ENCODE peak calls at places on chromosome 16, in seven cellular contexts. One of them, this sample, is unnamed.

GRCh38 chr16:49652441-49653175 is 203.3 kb downstream of the ZNF423 start:
- DNase-seq in stomach: no peak
- DNase-seq in NB4: no peak
- DNase-seq in uterus: peak
- DNase-seq in esophagus muscularis mucosa: no peak
- DNase-seq in GM12878: no peak
- DNase-seq in A549: no peak
- DNase-seq in this sample: peak

GRCh38 chr16:63749256-63749655 is 1372.6 kb downstream of the CDH11 start:
- DNase-seq in stomach: no peak
- DNase-seq in NB4: no peak
- DNase-seq in uterus: no peak
- DNase-seq in esophagus muscularis mucosa: no peak
- DNase-seq in GM12878: no peak
- DNase-seq in A549: no peak
- DNase-seq in this sample: no peak

GRCh38 chr16:8944113-8944765 is 19.5 kb downstream of the USP7 start:
- DNase-seq in stomach: no peak
- DNase-seq in NB4: peak
- DNase-seq in uterus: no peak
- DNase-seq in esophagus muscularis mucosa: no peak
- DNase-seq in GM12878: peak
- DNase-seq in A549: no peak
- DNase-seq in this sample: no peak

GRCh38 chr16:66754211-66754610 is 2.8 kb upstream of the DYNC1LI2 start:
- DNase-seq in stomach: no peak
- DNase-seq in NB4: no peak
- DNase-seq in uterus: no peak
- DNase-seq in esophagus muscularis mucosa: no peak
- DNase-seq in GM12878: no peak
- DNase-seq in A549: no peak
- DNase-seq in this sample: no peak

GRCh38 chr16:27174798-27175197 is 28.5 kb upstream of the KDM8 start:
- DNase-seq in stomach: no peak
- DNase-seq in NB4: no peak
- DNase-seq in uterus: no peak
- DNase-seq in esophagus muscularis mucosa: no peak
- DNase-seq in GM12878: no peak
- DNase-seq in A549: peak
- DNase-seq in this sample: no peak

GRCh38 chr16:28478511-28479180 is 6.5 kb upstream of the NPIPB7 start:
- DNase-seq in stomach: no peak
- DNase-seq in NB4: no peak
- DNase-seq in uterus: no peak
- DNase-seq in esophagus muscularis mucosa: no peak
- DNase-seq in GM12878: no peak
- DNase-seq in A549: no peak
- DNase-seq in this sample: no peak

GRCh38 chr16:66519974-66520373 is 29.9 kb downstream of the TK2 start:
- DNase-seq in stomach: no peak
- DNase-seq in NB4: no peak
- DNase-seq in uterus: no peak
- DNase-seq in esophagus muscularis mucosa: no peak
- DNase-seq in GM12878: no peak
- DNase-seq in A549: no peak
- DNase-seq in this sample: no peak

GRCh38 chr16:9797306-9797705 is 384.9 kb downstream of the GRIN2A start:
- DNase-seq in stomach: no peak
- DNase-seq in NB4: no peak
- DNase-seq in uterus: no peak
- DNase-seq in esophagus muscularis mucosa: no peak
- DNase-seq in GM12878: no peak
- DNase-seq in A549: no peak
- DNase-seq in this sample: no peak

GRCh38 chr16:11165894-11166665 is 89.9 kb downstream of the SOCS1 start:
- DNase-seq in stomach: no peak
- DNase-seq in NB4: no peak
- DNase-seq in uterus: no peak
- DNase-seq in esophagus muscularis mucosa: no peak
- DNase-seq in GM12878: no peak
- DNase-seq in A549: no peak
- DNase-seq in this sample: no peak

GRCh38 chr16:50520451-50521245 is 27.5 kb upstream of the NKD1 start:
- DNase-seq in stomach: peak
- DNase-seq in NB4: no peak
- DNase-seq in uterus: no peak
- DNase-seq in esophagus muscularis mucosa: peak
- DNase-seq in GM12878: no peak
- DNase-seq in A549: no peak
- DNase-seq in this sample: no peak

GRCh38 chr16:85423631-85424030 is 189.5 kb upstream of the GSE1 start:
- DNase-seq in stomach: no peak
- DNase-seq in NB4: no peak
- DNase-seq in uterus: peak
- DNase-seq in esophagus muscularis mucosa: no peak
- DNase-seq in GM12878: no peak
- DNase-seq in A549: no peak
- DNase-seq in this sample: no peak

GRCh38 chr16:78317871-78318270 is 218.4 kb downstream of the WWOX start:
- DNase-seq in stomach: no peak
- DNase-seq in NB4: no peak
- DNase-seq in uterus: no peak
- DNase-seq in esophagus muscularis mucosa: no peak
- DNase-seq in GM12878: no peak
- DNase-seq in A549: no peak
- DNase-seq in this sample: no peak

GRCh38 chr16:67269766-67270165 is 9.6 kb upstream of the PLEKHG4 start:
- DNase-seq in stomach: no peak
- DNase-seq in NB4: no peak
- DNase-seq in uterus: no peak
- DNase-seq in esophagus muscularis mucosa: no peak
- DNase-seq in GM12878: no peak
- DNase-seq in A549: no peak
- DNase-seq in this sample: no peak

GRCh38 chr16:63682844-63683243 is 1439.0 kb downstream of the CDH11 start:
- DNase-seq in stomach: no peak
- DNase-seq in NB4: no peak
- DNase-seq in uterus: no peak
- DNase-seq in esophagus muscularis mucosa: no peak
- DNase-seq in GM12878: no peak
- DNase-seq in A549: no peak
- DNase-seq in this sample: no peak

GRCh38 chr16:11133344-11133921 is 122.6 kb downstream of the SOCS1 start:
- DNase-seq in stomach: peak
- DNase-seq in NB4: no peak
- DNase-seq in uterus: peak
- DNase-seq in esophagus muscularis mucosa: no peak
- DNase-seq in GM12878: no peak
- DNase-seq in A549: no peak
- DNase-seq in this sample: peak

GRCh38 chr16:80607204-80607603 is 66.4 kb downstream of the DYNLRB2 start:
- DNase-seq in stomach: no peak
- DNase-seq in NB4: no peak
- DNase-seq in uterus: no peak
- DNase-seq in esophagus muscularis mucosa: no peak
- DNase-seq in GM12878: no peak
- DNase-seq in A549: no peak
- DNase-seq in this sample: no peak

DNA sequence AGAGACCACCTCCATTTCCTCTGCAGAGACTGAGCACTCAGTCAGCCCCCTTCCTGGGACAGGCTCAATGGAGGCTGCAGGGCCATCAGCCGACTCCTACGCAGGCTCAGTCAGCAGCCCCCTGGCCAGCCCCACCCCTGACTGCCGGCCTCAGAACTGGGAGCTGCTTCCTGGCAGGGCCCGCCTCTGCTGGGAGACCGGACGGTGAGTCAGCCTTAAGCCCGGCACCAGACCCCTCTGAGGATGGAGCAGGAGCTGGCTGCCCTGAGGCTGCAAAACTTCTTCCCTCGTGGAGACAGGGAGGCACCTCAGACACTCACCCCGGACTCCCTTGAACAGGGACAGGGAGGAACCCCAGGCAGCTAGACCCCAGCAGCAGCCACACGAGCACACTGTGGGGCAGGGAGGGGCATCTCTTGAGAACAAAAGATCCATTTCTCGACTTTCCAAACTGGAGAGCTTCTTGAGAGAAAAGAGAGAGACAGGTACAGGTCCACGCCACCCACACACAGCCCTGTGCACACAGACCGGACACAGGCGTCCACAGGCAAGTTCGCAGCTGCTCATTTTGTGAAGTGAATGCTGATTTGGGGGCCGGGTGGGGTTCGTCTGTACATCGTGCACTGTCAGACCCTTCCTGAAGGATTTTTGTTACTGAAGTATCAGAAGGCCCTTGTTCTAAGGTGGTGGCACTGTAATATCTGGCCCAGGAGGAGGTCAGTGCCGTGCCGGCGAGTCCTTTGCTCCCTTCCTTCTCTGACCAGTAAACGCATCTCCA is 1.3 kb upstream of the TUBB3 start:
- DNase-seq in stomach: peak
- DNase-seq in NB4: peak
- DNase-seq in uterus: peak
- DNase-seq in esophagus muscularis mucosa: no peak
- DNase-seq in GM12878: no peak
- DNase-seq in A549: peak
- DNase-seq in this sample: no peak
- TF ChIP-seq POLR2A in stomach: no peak
- TF ChIP-seq POLR2A in NB4: no peak
- TF ChIP-seq POLR2A in uterus: no peak
- TF ChIP-seq POLR2A in esophagus muscularis mucosa: no peak
- TF ChIP-seq POLR2A in GM12878: no peak
- TF ChIP-seq POLR2A in A549: peak
- TF ChIP-seq POLR2A in this sample: no peak

GRCh38 chr16:693364-693763 is 3.2 kb upstream of the WDR24 start:
- DNase-seq in stomach: no peak
- DNase-seq in NB4: no peak
- DNase-seq in uterus: no peak
- DNase-seq in esophagus muscularis mucosa: no peak
- DNase-seq in GM12878: no peak
- DNase-seq in A549: no peak
- DNase-seq in this sample: no peak
- H3K4me3 ChIP-seq in stomach: no peak
- H3K4me3 ChIP-seq in NB4: no peak
- H3K4me3 ChIP-seq in uterus: no peak
- H3K4me3 ChIP-seq in esophagus muscularis mucosa: no peak
- H3K4me3 ChIP-seq in GM12878: no peak
- H3K4me3 ChIP-seq in A549: no peak
- H3K4me3 ChIP-seq in this sample: no peak

DNA sequence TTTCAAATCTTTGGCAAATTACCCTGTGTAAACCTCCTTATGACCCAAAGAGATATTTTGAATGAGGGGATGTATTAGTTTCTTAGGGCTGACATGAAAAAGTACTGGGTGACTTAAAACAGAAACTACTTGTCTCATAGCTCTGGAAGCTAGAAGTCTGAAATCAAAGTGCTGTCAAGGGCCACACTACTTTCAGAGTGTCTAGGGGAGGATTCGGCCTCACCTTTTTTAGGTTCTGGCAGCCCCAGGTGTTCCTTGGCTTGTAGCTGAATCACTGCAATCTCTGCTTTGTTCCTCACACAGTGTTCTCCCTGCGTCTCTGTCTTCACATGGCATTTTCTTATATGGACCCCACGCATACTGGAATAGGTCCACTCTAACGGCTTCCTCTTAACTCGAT is 322.2 kb downstream of the CDH13 start:
- DNase-seq in stomach: no peak
- DNase-seq in NB4: no peak
- DNase-seq in uterus: no peak
- DNase-seq in esophagus muscularis mucosa: no peak
- DNase-seq in GM12878: no peak
- DNase-seq in A549: no peak
- DNase-seq in this sample: no peak
- TF ChIP-seq POLR2A in stomach: no peak
- TF ChIP-seq POLR2A in NB4: no peak
- TF ChIP-seq POLR2A in uterus: no peak
- TF ChIP-seq POLR2A in esophagus muscularis mucosa: no peak
- TF ChIP-seq POLR2A in GM12878: no peak
- TF ChIP-seq POLR2A in A549: no peak
- TF ChIP-seq POLR2A in this sample: no peak

DNA sequence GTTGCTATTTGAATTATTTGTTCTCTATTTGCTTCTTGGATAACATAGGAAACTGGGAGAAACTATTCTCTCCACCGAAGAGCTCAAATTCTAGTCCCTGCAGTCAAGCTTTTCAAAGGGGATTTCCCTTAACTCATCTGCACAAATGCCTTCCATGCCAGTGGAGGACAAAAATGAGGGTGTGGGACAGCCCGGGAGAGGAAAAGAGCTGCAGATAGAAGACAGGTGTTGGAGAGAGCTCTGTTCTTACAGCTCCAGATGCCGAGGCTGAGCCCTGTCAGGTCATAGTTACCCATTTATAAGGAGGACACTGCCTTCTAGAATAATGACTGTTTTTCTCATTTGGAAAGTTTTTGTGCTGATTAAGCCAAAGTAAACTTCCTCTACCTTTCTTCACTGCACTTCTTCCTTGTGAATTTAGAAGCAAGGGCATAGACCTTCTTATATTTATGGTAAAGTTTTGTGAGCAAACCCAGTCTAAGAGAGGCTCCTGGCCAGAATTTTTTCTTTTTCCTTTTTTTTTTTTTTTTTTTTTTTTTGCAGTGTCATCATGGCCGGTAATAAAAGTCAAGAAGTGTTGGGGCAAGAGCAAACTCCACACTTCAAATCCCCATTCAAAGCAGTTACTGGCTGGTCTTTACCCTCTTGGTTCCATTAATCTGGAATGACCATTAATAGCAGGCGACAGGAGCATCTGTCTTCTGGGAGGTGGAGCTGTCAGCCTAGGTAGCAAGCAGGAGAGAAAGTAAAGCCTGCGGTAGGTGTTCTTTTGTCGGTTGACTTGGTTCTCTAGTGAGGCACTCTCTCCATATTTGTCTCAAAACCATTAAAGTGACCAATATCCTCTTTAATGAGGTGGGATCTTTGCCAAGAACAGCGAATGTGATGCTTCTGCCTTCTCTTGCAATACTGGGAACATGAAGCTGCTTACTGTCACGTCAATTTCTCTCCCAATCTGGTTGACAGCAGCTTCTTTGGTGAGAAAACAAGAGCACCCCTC is 177.0 kb downstream of the ABCC12 start:
- DNase-seq in stomach: no peak
- DNase-seq in NB4: no peak
- DNase-seq in uterus: no peak
- DNase-seq in esophagus muscularis mucosa: peak
- DNase-seq in GM12878: no peak
- DNase-seq in A549: no peak
- DNase-seq in this sample: no peak
- H3K4me3 ChIP-seq in stomach: no peak
- H3K4me3 ChIP-seq in NB4: no peak
- H3K4me3 ChIP-seq in uterus: no peak
- H3K4me3 ChIP-seq in esophagus muscularis mucosa: no peak
- H3K4me3 ChIP-seq in GM12878: no peak
- H3K4me3 ChIP-seq in A549: no peak
- H3K4me3 ChIP-seq in this sample: no peak

GRCh38 chr16:58629681-58630640 is at the start of gene CNOT1:
- DNase-seq in stomach: peak
- DNase-seq in NB4: peak
- DNase-seq in uterus: peak
- DNase-seq in esophagus muscularis mucosa: peak
- DNase-seq in GM12878: peak
- DNase-seq in A549: peak
- DNase-seq in this sample: peak
- TF ChIP-seq POLR2A in stomach: no peak
- TF ChIP-seq POLR2A in NB4: peak
- TF ChIP-seq POLR2A in uterus: peak
- TF ChIP-seq POLR2A in esophagus muscularis mucosa: no peak
- TF ChIP-seq POLR2A in GM12878: peak
- TF ChIP-seq POLR2A in A549: peak
- TF ChIP-seq POLR2A in this sample: peak

GRCh38 chr16:5488581-5488980 is 391.0 kb upstream of the EEF2KMT start:
- DNase-seq in stomach: no peak
- DNase-seq in NB4: no peak
- DNase-seq in uterus: no peak
- DNase-seq in esophagus muscularis mucosa: no peak
- DNase-seq in GM12878: no peak
- DNase-seq in A549: no peak
- DNase-seq in this sample: no peak
- H3K4me3 ChIP-seq in stomach: no peak
- H3K4me3 ChIP-seq in NB4: no peak
- H3K4me3 ChIP-seq in uterus: no peak
- H3K4me3 ChIP-seq in esophagus muscularis mucosa: no peak
- H3K4me3 ChIP-seq in GM12878: no peak
- H3K4me3 ChIP-seq in A549: no peak
- H3K4me3 ChIP-seq in this sample: no peak